ENCODE peak calls at places on chromosome 16, in six cellular contexts. G, I, C, D, M and J are unnamed samples.

GRCh38 chr16:2148714-2149629 is 547 bp downstream of the RAB26 start:
- DNase-seq in G (peak), I (no peak), C (no peak), D (no peak), M (peak), J (no peak)

GRCh38 chr16:11007714-11008240 is 63.4 kb downstream of the CLEC16A start:
- DNase-seq in G (no peak), I (no peak), C (no peak), D (no peak), M (no peak), J (no peak)

GRCh38 chr16:52404546-52404945 is 142.4 kb downstream of the TOX3 start:
- DNase-seq in G (no peak), I (no peak), C (no peak), D (no peak), M (peak), J (no peak)

GRCh38 chr16:87855852-87856715 is 13.2 kb downstream of the SLC7A5 start:
- DNase-seq in G (peak), I (no peak), C (peak), D (no peak), M (peak), J (no peak)

GRCh38 chr16:2467301-2468141 is 3.6 kb upstream of the NTN3 start:
- DNase-seq in G (peak), I (peak), C (no peak), D (peak), M (peak), J (no peak)

GRCh38 chr16:1614226-1615102 is 2.3 kb downstream of the CRAMP1 start:
- DNase-seq in G (peak), I (peak), C (peak), D (peak), M (peak), J (no peak)

GRCh38 chr16:15966420-15967222 is 17.2 kb downstream of the ABCC1 start:
- DNase-seq in G (no peak), I (peak), C (no peak), D (peak), M (peak), J (no peak)

GRCh38 chr16:67441907-67442306 is 11.0 kb downstream of the HSD11B2 start:
- DNase-seq in G (no peak), I (no peak), C (no peak), D (no peak), M (no peak), J (no peak)

GRCh38 chr16:61263400-61263799 is 772.8 kb downstream of the CDH8 start:
- DNase-seq in G (no peak), I (no peak), C (no peak), D (no peak), M (no peak), J (no peak)

GRCh38 chr16:19419691-19420060 is 2.0 kb downstream of the TMC5 start:
- DNase-seq in G (no peak), I (peak), C (no peak), D (no peak), M (peak), J (no peak)

GRCh38 chr16:86885139-86885538 is 306.8 kb downstream of the FOXL1 start:
- DNase-seq in G (no peak), I (no peak), C (no peak), D (no peak), M (no peak), J (no peak)

GRCh38 chr16:84423416-84423837 is 55.1 kb downstream of the ATP2C2 start:
- DNase-seq in G (no peak), I (peak), C (no peak), D (peak), M (no peak), J (no peak)

GRCh38 chr16:86941731-86942468 is 363.6 kb downstream of the FOXL1 start:
- DNase-seq in G (no peak), I (no peak), C (no peak), D (no peak), M (no peak), J (no peak)

GRCh38 chr16:81003610-81004460 is 2.9 kb downstream of the CMC2 start:
- DNase-seq in G (no peak), I (no peak), C (no peak), D (peak), M (no peak), J (no peak)

GRCh38 chr16:49788505-49788904 is 67.4 kb downstream of the ZNF423 start:
- DNase-seq in G (no peak), I (no peak), C (no peak), D (no peak), M (no peak), J (no peak)

GRCh38 chr16:46859719-46860152 is 24.4 kb upstream of the GPT2 start:
- DNase-seq in G (no peak), I (peak), C (no peak), D (peak), M (peak), J (no peak)

GRCh38 chr16:27408012-27408601 is 6.1 kb downstream of the IL21R start:
- DNase-seq in G (no peak), I (peak), C (no peak), D (peak), M (no peak), J (no peak)

GRCh38 chr16:9092282-9092962 is 978 bp downstream of the HAPSTR1 start:
- DNase-seq in G (peak), I (peak), C (peak), D (no peak), M (peak), J (no peak)

GRCh38 chr16:30395155-30395991 is at the start of gene ZNF48:
- DNase-seq in G (peak), I (peak), C (peak), D (peak), M (peak), J (no peak)

GRCh38 chr16:27321013-27321960 is 7.5 kb downstream of the IL4R start:
- DNase-seq in G (no peak), I (peak), C (no peak), D (peak), M (no peak), J (no peak)

GRCh38 chr16:88208112-88208511 is 174.6 kb upstream of the ZNF469 start:
- DNase-seq in G (no peak), I (no peak), C (no peak), D (no peak), M (no peak), J (no peak)

GRCh38 chr16:51152691-51153261 is 1.7 kb upstream of the SALL1 start:
- DNase-seq in G (no peak), I (no peak), C (no peak), D (peak), M (no peak), J (no peak)

GRCh38 chr16:57178296-57178695 is 7.5 kb downstream of the PSME3IP1 start:
- DNase-seq in G (no peak), I (no peak), C (no peak), D (no peak), M (no peak), J (no peak)

GRCh38 chr16:78589331-78589730 is 489.9 kb downstream of the WWOX start:
- DNase-seq in G (no peak), I (no peak), C (no peak), D (no peak), M (no peak), J (no peak)

GRCh38 chr16:20826039-20826566 is 19.8 kb downstream of the REXO5 start:
- DNase-seq in G (no peak), I (no peak), C (no peak), D (no peak), M (no peak), J (no peak)

GRCh38 chr16:2090819-2091721 is 43.3 kb downstream of the TSC2 start:
- DNase-seq in G (peak), I (peak), C (no peak), D (no peak), M (peak), J (no peak)

GRCh38 chr16:51651061-51651466 is 500.0 kb upstream of the SALL1 start:
- DNase-seq in G (no peak), I (no peak), C (no peak), D (no peak), M (no peak), J (no peak)

GRCh38 chr16:54928016-54928356 is 2.7 kb upstream of the IRX5 start:
- DNase-seq in G (no peak), I (no peak), C (no peak), D (no peak), M (peak), J (no peak)

GRCh38 chr16:27326251-27326650 is 12.5 kb downstream of the IL4R start:
- DNase-seq in G (no peak), I (no peak), C (no peak), D (no peak), M (no peak), J (no peak)

GRCh38 chr16:57041182-57042156 is 50.9 kb upstream of the CPNE2 start:
- DNase-seq in G (no peak), I (no peak), C (peak), D (no peak), M (no peak), J (no peak)

GRCh38 chr16:87579691-87580090 is 22.6 kb upstream of the JPH3 start:
- DNase-seq in G (no peak), I (no peak), C (no peak), D (no peak), M (no peak), J (no peak)

GRCh38 chr16:83996481-83997252 is 28.6 kb downstream of the NECAB2 start:
- DNase-seq in G (no peak), I (no peak), C (no peak), D (no peak), M (no peak), J (no peak)

GRCh38 chr16:31664683-31665482 is 137.2 kb downstream of the AHSP start:
- DNase-seq in G (no peak), I (peak), C (no peak), D (peak), M (no peak), J (no peak)

GRCh38 chr16:19524866-19525723 is 1.4 kb downstream of the CCP110 start:
- DNase-seq in G (no peak), I (peak), C (no peak), D (no peak), M (no peak), J (no peak)

GRCh38 chr16:12614662-12615278 is 188.9 kb downstream of the CPPED1 start:
- DNase-seq in G (no peak), I (no peak), C (no peak), D (no peak), M (no peak), J (no peak)

GRCh38 chr16:85800321-85800669 is 800 bp downstream of the COX4I1 start:
- DNase-seq in G (no peak), I (no peak), C (no peak), D (peak), M (peak), J (no peak)

GRCh38 chr16:22034503-22034902 is 26.6 kb downstream of the MOSMO start:
- DNase-seq in G (no peak), I (no peak), C (no peak), D (no peak), M (no peak), J (no peak)

GRCh38 chr16:22027633-22028032 is 19.7 kb downstream of the MOSMO start:
- DNase-seq in G (no peak), I (no peak), C (no peak), D (peak), M (no peak), J (no peak)

GRCh38 chr16:22031483-22032083 is 23.7 kb downstream of the MOSMO start:
- DNase-seq in G (no peak), I (no peak), C (no peak), D (no peak), M (no peak), J (no peak)

GRCh38 chr16:22029632-22030031 is 21.7 kb downstream of the MOSMO start:
- DNase-seq in G (no peak), I (no peak), C (no peak), D (no peak), M (no peak), J (no peak)

GRCh38 chr16:22030087-22030812 is 22.3 kb downstream of the MOSMO start:
- DNase-seq in G (no peak), I (no peak), C (no peak), D (no peak), M (peak), J (no peak)
- TF ChIP-seq CTCF in G (no peak), I (no peak), C (no peak), D (no peak), M (no peak), J (no peak)

GRCh38 chr16:75019586-75019985 is 20.8 kb downstream of the ZNRF1 start:
- DNase-seq in G (no peak), I (no peak), C (no peak), D (no peak), M (no peak), J (no peak)
- TF ChIP-seq CTCF in G (no peak), I (no peak), C (no peak), D (no peak), M (no peak), J (no peak)

GRCh38 chr16:28823719-28824547 is 1.1 kb downstream of the ATXN2L start:
- DNase-seq in G (peak), I (peak), C (peak), D (peak), M (peak), J (peak)
- TF ChIP-seq CTCF in G (peak), I (peak), C (no peak), D (peak), M (peak), J (no peak)

GRCh38 chr16:82641336-82641984 is 14.7 kb downstream of the CDH13 start:
- DNase-seq in G (no peak), I (no peak), C (no peak), D (peak), M (no peak), J (no peak)
- TF ChIP-seq CTCF in G (no peak), I (no peak), C (no peak), D (peak), M (no peak), J (no peak)

DNA sequence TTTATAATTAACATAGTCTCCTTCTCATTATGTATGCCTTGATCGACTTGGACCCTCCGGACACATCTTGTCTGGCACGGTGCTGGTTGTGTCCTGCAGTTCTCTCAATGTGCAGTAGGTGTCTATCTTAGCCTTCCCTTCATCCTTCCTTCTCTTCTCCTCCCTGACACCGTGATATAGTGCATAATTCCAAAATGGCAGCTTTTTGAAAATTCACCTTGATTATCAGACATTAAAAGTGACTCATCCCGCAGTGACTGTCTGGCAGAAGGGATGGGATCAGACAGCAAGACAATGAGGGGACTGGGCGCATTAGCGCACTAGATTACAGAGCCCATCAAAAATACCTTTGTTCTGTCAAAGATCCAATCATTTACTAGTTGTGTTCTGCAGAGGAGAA is 70.0 kb upstream of the PMFBP1 start:
- DNase-seq in G (peak), I (peak), C (no peak), D (peak), M (peak), J (no peak)
- TF ChIP-seq CTCF in G (peak), I (peak), C (no peak), D (peak), M (peak), J (no peak)